ENCODE peak calls at places on chromosomes 13 and 19, in six cellular contexts. S, F, X, D, L and Y are unnamed samples.

GRCh38 chr19:3336680-3337523 is 29.5 kb upstream of the NFIC start:
- DNase-seq in S (no peak), F (no peak), X (no peak), D (peak), L (peak), Y (no peak)

GRCh38 chr19:8148410-8149231 is 771 bp downstream of the FBN3 start:
- DNase-seq in S (no peak), F (no peak), X (peak), D (peak), L (no peak), Y (no peak)

GRCh38 chr19:15584541-15585115 is 30.4 kb upstream of the CYP4F8 start:
- DNase-seq in S (peak), F (peak), X (peak), D (peak), L (peak), Y (peak)

GRCh38 chr13:112679381-112679780 is 10.5 kb upstream of the ATP11A start:
- DNase-seq in S (no peak), F (no peak), X (no peak), D (no peak), L (no peak), Y (no peak)

GRCh38 chr19:2815923-2816322 is 3.7 kb upstream of the ZNF554 start:
- DNase-seq in S (no peak), F (no peak), X (no peak), D (no peak), L (no peak), Y (no peak)

GRCh38 chr13:96900992-96901391 is 93.3 kb downstream of the OXGR1 start:
- DNase-seq in S (no peak), F (no peak), X (peak), D (no peak), L (no peak), Y (no peak)

GRCh38 chr19:2050349-2050990 is 574 bp downstream of the MKNK2 start:
- DNase-seq in S (no peak), F (no peak), X (no peak), D (no peak), L (no peak), Y (no peak)

GRCh38 chr13:45831851-45832250 is 19.7 kb downstream of the SIAH3 start:
- DNase-seq in S (no peak), F (no peak), X (no peak), D (no peak), L (no peak), Y (no peak)

GRCh38 chr13:53005631-53006030 is 23.0 kb upstream of the OLFM4 start:
- DNase-seq in S (no peak), F (no peak), X (peak), D (no peak), L (no peak), Y (no peak)

GRCh38 chr19:18135712-18136584 is 17.0 kb upstream of the PIK3R2 start:
- DNase-seq in S (no peak), F (no peak), X (no peak), D (no peak), L (no peak), Y (no peak)

GRCh38 chr13:44660050-44660449 is 83.9 kb upstream of the TSC22D1 start:
- DNase-seq in S (no peak), F (no peak), X (no peak), D (no peak), L (no peak), Y (no peak)

GRCh38 chr13:110382229-110382628 is 75.1 kb downstream of the COL4A2 start:
- DNase-seq in S (peak), F (no peak), X (no peak), D (no peak), L (no peak), Y (no peak)

GRCh38 chr19:37537391-37537947 is 30.7 kb downstream of the ZNF793 start:
- DNase-seq in S (no peak), F (no peak), X (no peak), D (no peak), L (no peak), Y (no peak)

GRCh38 chr19:751501-752341 is 809 bp downstream of the MISP start:
- DNase-seq in S (peak), F (no peak), X (no peak), D (no peak), L (peak), Y (peak)

GRCh38 chr13:74298912-74299311 is 164.7 kb upstream of the KLF12 start:
- DNase-seq in S (no peak), F (no peak), X (no peak), D (no peak), L (no peak), Y (no peak)

GRCh38 chr19:41426952-41427646 is at the start of gene B3GNT8:
- DNase-seq in S (peak), F (no peak), X (peak), D (peak), L (peak), Y (peak)

GRCh38 chr19:40610396-40611064 is 9.4 kb downstream of the LTBP4 start:
- DNase-seq in S (no peak), F (no peak), X (peak), D (peak), L (no peak), Y (no peak)

GRCh38 chr19:4057913-4058695 is 8.6 kb downstream of the ZBTB7A start:
- DNase-seq in S (peak), F (peak), X (no peak), D (no peak), L (peak), Y (peak)

GRCh38 chr13:49629196-49629938 is 1.1 kb downstream of the ARL11 start:
- DNase-seq in S (peak), F (no peak), X (no peak), D (no peak), L (no peak), Y (no peak)

GRCh38 chr13:89733686-89734085 is 1613.8 kb upstream of the MIR17HG start:
- DNase-seq in S (no peak), F (no peak), X (peak), D (no peak), L (no peak), Y (no peak)

GRCh38 chr19:18173054-18173571 is 500 bp upstream of the IFI30 start:
- DNase-seq in S (no peak), F (no peak), X (no peak), D (no peak), L (no peak), Y (no peak)

GRCh38 chr19:3178377-3178972 is at the start of gene S1PR4:
- DNase-seq in S (no peak), F (no peak), X (no peak), D (no peak), L (no peak), Y (no peak)

GRCh38 chr13:99027260-99027659 is 49.4 kb upstream of the DOCK9 start:
- DNase-seq in S (no peak), F (no peak), X (no peak), D (no peak), L (no peak), Y (no peak)

GRCh38 chr13:46369506-46370268 is 17.4 kb downstream of the RUBCNL start:
- DNase-seq in S (no peak), F (no peak), X (no peak), D (no peak), L (peak), Y (peak)

GRCh38 chr13:50452028-50452427 is 391.5 kb downstream of the DLEU7 start:
- DNase-seq in S (no peak), F (no peak), X (no peak), D (no peak), L (no peak), Y (no peak)